ENCODE peak calls at places on chromosomes 12 and 14, in nine cellular contexts. One of them, this sample, is unnamed.

GRCh38 chr14:30194769-30195168 is 267.1 kb upstream of the PRKD1 start:
- DNase-seq in breast epithelium: no peak
- DNase-seq in testis: no peak
- DNase-seq in K562: no peak
- DNase-seq in transverse colon: no peak
- DNase-seq in A549: no peak
- DNase-seq in suprapubic skin: no peak
- DNase-seq in IMR-90: peak; percentile 91
- DNase-seq in Peyer's patch: no peak
- DNase-seq in this sample: peak; percentile 16

GRCh38 chr14:26621807-26622560 is 24.2 kb upstream of the NOVA1 start:
- DNase-seq in breast epithelium: no peak
- DNase-seq in testis: no peak
- DNase-seq in K562: no peak
- DNase-seq in transverse colon: no peak
- DNase-seq in A549: no peak
- DNase-seq in suprapubic skin: no peak
- DNase-seq in IMR-90: no peak
- DNase-seq in Peyer's patch: no peak
- DNase-seq in this sample: no peak

GRCh38 chr12:51270067-51270846 is at the start of gene SMAGP:
- DNase-seq in breast epithelium: peak; percentile 69
- DNase-seq in testis: peak; percentile 48
- DNase-seq in K562: peak; percentile 82
- DNase-seq in transverse colon: peak; percentile 89
- DNase-seq in A549: peak; percentile 68
- DNase-seq in suprapubic skin: peak; percentile 75
- DNase-seq in IMR-90: peak; percentile 21
- DNase-seq in Peyer's patch: peak; percentile 88
- DNase-seq in this sample: peak; percentile 60

GRCh38 chr12:70637686-70638085 is 457 bp upstream of the PTPRB start:
- DNase-seq in breast epithelium: no peak
- DNase-seq in testis: no peak
- DNase-seq in K562: no peak
- DNase-seq in transverse colon: no peak
- DNase-seq in A549: no peak
- DNase-seq in suprapubic skin: no peak
- DNase-seq in IMR-90: no peak
- DNase-seq in Peyer's patch: no peak
- DNase-seq in this sample: no peak

GRCh38 chr14:61217516-61217915 is 63.6 kb downstream of the TMEM30B start:
- DNase-seq in breast epithelium: peak; percentile 31
- DNase-seq in testis: no peak
- DNase-seq in K562: no peak
- DNase-seq in transverse colon: no peak
- DNase-seq in A549: no peak
- DNase-seq in suprapubic skin: no peak
- DNase-seq in IMR-90: no peak
- DNase-seq in Peyer's patch: no peak
- DNase-seq in this sample: no peak

GRCh38 chr14:73424453-73424852 is 33.9 kb downstream of the NUMB start:
- DNase-seq in breast epithelium: no peak
- DNase-seq in testis: no peak
- DNase-seq in K562: no peak
- DNase-seq in transverse colon: no peak
- DNase-seq in A549: peak; percentile 38
- DNase-seq in suprapubic skin: no peak
- DNase-seq in IMR-90: peak; percentile 36
- DNase-seq in Peyer's patch: no peak
- DNase-seq in this sample: no peak

GRCh38 chr12:69405466-69405865 is 45.9 kb downstream of the YEATS4 start:
- DNase-seq in breast epithelium: no peak
- DNase-seq in testis: no peak
- DNase-seq in K562: no peak
- DNase-seq in transverse colon: no peak
- DNase-seq in A549: peak; percentile 95
- DNase-seq in suprapubic skin: no peak
- DNase-seq in IMR-90: peak; percentile 98
- DNase-seq in Peyer's patch: no peak
- DNase-seq in this sample: peak; percentile 62

GRCh38 chr14:75257241-75257640 is 21.4 kb upstream of the FOS start:
- DNase-seq in breast epithelium: no peak
- DNase-seq in testis: no peak
- DNase-seq in K562: no peak
- DNase-seq in transverse colon: no peak
- DNase-seq in A549: no peak
- DNase-seq in suprapubic skin: no peak
- DNase-seq in IMR-90: peak; percentile 37
- DNase-seq in Peyer's patch: no peak
- DNase-seq in this sample: no peak

GRCh38 chr12:113837059-113837458 is 129.1 kb downstream of the RBM19 start:
- DNase-seq in breast epithelium: peak; percentile 20
- DNase-seq in testis: no peak
- DNase-seq in K562: no peak
- DNase-seq in transverse colon: no peak
- DNase-seq in A549: no peak
- DNase-seq in suprapubic skin: no peak
- DNase-seq in IMR-90: peak; percentile 57
- DNase-seq in Peyer's patch: no peak
- DNase-seq in this sample: no peak

GRCh38 chr12:129903956-129904769 is at the start of gene TMEM132D:
- DNase-seq in breast epithelium: no peak
- DNase-seq in testis: peak; percentile 43
- DNase-seq in K562: no peak
- DNase-seq in transverse colon: no peak
- DNase-seq in A549: no peak
- DNase-seq in suprapubic skin: no peak
- DNase-seq in IMR-90: no peak
- DNase-seq in Peyer's patch: no peak
- DNase-seq in this sample: no peak

GRCh38 chr14:100341301-100342031 is 18.3 kb downstream of the SLC25A47 start:
- DNase-seq in breast epithelium: no peak
- DNase-seq in testis: peak; percentile 28
- DNase-seq in K562: no peak
- DNase-seq in transverse colon: no peak
- DNase-seq in A549: peak; percentile 60
- DNase-seq in suprapubic skin: no peak
- DNase-seq in IMR-90: peak; percentile 95
- DNase-seq in Peyer's patch: peak; percentile 70
- DNase-seq in this sample: peak; percentile 72

GRCh38 chr14:24095196-24096068 is 1.3 kb downstream of the PCK2 start:
- DNase-seq in breast epithelium: no peak
- DNase-seq in testis: peak; percentile 29
- DNase-seq in K562: peak; percentile 77
- DNase-seq in transverse colon: peak; percentile 92
- DNase-seq in A549: peak; percentile 62
- DNase-seq in suprapubic skin: peak; percentile 81
- DNase-seq in IMR-90: peak; percentile 44
- DNase-seq in Peyer's patch: peak; percentile 94
- DNase-seq in this sample: peak; percentile 33

GRCh38 chr12:73656375-73656774 is 881.3 kb upstream of the ATXN7L3B start:
- DNase-seq in breast epithelium: no peak
- DNase-seq in testis: no peak
- DNase-seq in K562: no peak
- DNase-seq in transverse colon: no peak
- DNase-seq in A549: no peak
- DNase-seq in suprapubic skin: no peak
- DNase-seq in IMR-90: no peak
- DNase-seq in Peyer's patch: no peak
- DNase-seq in this sample: no peak

GRCh38 chr14:93112891-93113677 is 2.6 kb downstream of the ITPK1 start:
- DNase-seq in breast epithelium: peak; percentile 61
- DNase-seq in testis: peak; percentile 96
- DNase-seq in K562: peak; percentile 53
- DNase-seq in transverse colon: peak; percentile 90
- DNase-seq in A549: peak; percentile 83
- DNase-seq in suprapubic skin: peak; percentile 87
- DNase-seq in IMR-90: peak; percentile 79
- DNase-seq in Peyer's patch: peak; percentile 97
- DNase-seq in this sample: peak; percentile 93

GRCh38 chr12:118463677-118464076 is 87.3 kb downstream of the SUDS3 start:
- DNase-seq in breast epithelium: no peak
- DNase-seq in testis: no peak
- DNase-seq in K562: no peak
- DNase-seq in transverse colon: no peak
- DNase-seq in A549: no peak
- DNase-seq in suprapubic skin: no peak
- DNase-seq in IMR-90: no peak
- DNase-seq in Peyer's patch: no peak
- DNase-seq in this sample: no peak

GRCh38 chr12:121026274-121027045 is 10.2 kb upstream of the C12orf43 start:
- DNase-seq in breast epithelium: no peak
- DNase-seq in testis: no peak
- DNase-seq in K562: peak; percentile 38
- DNase-seq in transverse colon: no peak
- DNase-seq in A549: no peak
- DNase-seq in suprapubic skin: no peak
- DNase-seq in IMR-90: no peak
- DNase-seq in Peyer's patch: no peak
- DNase-seq in this sample: no peak
- TF ChIP-seq CTCF in breast epithelium: no peak
- TF ChIP-seq CTCF in testis: no peak
- TF ChIP-seq CTCF in K562: peak; percentile 35
- TF ChIP-seq CTCF in transverse colon: no peak
- TF ChIP-seq CTCF in A549: no peak
- TF ChIP-seq CTCF in suprapubic skin: no peak
- TF ChIP-seq CTCF in IMR-90: no peak
- TF ChIP-seq CTCF in Peyer's patch: peak; percentile 48
- TF ChIP-seq CTCF in this sample: no peak

DNA sequence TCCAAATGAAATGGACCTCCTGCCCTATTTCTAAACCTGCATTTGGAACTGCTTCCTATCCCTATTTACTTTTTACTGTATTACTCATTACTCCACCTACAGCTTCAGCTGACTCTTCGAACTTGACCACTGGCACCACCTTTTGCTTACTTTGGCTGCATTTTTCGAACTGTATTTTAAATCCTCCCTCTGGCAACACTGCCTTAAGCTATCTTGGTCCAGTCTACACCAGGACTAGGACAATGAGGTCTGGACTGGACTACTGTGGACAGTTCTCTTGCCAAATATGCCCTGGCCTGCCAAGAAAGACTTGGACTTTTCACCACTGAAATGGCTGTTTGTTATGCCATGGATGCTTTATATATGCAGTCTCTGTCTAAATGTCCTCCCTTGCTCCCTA is 328.1 kb downstream of the BTG1 start:
- DNase-seq in breast epithelium: peak; percentile 26
- DNase-seq in testis: no peak
- DNase-seq in K562: no peak
- DNase-seq in transverse colon: no peak
- DNase-seq in A549: no peak
- DNase-seq in suprapubic skin: no peak
- DNase-seq in IMR-90: no peak
- DNase-seq in Peyer's patch: no peak
- DNase-seq in this sample: no peak
- TF ChIP-seq POLR2A in breast epithelium: no peak
- TF ChIP-seq POLR2A in testis: no peak
- TF ChIP-seq POLR2A in K562: no peak
- TF ChIP-seq POLR2A in transverse colon: no peak
- TF ChIP-seq POLR2A in A549: no peak
- TF ChIP-seq POLR2A in suprapubic skin: no peak
- TF ChIP-seq POLR2A in IMR-90: no peak
- TF ChIP-seq POLR2A in Peyer's patch: no peak
- TF ChIP-seq POLR2A in this sample: no peak

DNA sequence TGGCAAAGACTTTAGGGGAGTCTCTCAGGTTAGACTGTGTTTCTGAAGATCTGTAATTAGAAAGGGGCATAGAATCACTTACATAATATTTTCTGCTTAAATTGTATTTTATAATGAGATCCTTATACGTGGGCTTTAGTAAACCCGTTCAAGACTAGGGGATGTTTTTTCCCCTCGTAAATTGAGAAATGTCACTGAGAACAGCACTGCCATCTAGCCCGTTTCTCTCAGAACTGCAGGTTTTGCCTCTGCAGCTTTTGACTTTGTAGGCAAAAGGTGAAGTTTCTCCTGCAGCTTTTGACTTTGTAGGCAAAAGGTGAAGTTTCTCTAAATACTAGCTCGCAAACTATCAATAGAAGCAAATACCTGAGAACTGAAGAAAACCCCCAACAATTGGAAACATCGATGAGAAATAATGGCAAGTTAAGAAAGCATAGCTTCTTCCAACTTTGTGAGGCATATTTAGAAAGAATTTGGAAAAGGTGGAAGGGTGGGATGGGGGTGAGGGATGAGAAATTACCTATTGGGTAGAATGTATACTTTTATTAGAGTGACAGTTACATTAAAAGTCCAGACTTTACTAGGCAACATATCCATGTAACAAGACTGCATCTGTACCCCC is 9.9 kb upstream of the ASPG start:
- DNase-seq in breast epithelium: no peak
- DNase-seq in testis: no peak
- DNase-seq in K562: no peak
- DNase-seq in transverse colon: no peak
- DNase-seq in A549: no peak
- DNase-seq in suprapubic skin: no peak
- DNase-seq in IMR-90: no peak
- DNase-seq in Peyer's patch: no peak
- DNase-seq in this sample: no peak
- TF ChIP-seq CTCF in breast epithelium: no peak
- TF ChIP-seq CTCF in testis: peak; percentile 4
- TF ChIP-seq CTCF in K562: peak; percentile 32
- TF ChIP-seq CTCF in transverse colon: no peak
- TF ChIP-seq CTCF in A549: peak; percentile 42
- TF ChIP-seq CTCF in suprapubic skin: no peak
- TF ChIP-seq CTCF in IMR-90: peak; percentile 33
- TF ChIP-seq CTCF in Peyer's patch: peak; percentile 17
- TF ChIP-seq CTCF in this sample: peak; percentile 22

DNA sequence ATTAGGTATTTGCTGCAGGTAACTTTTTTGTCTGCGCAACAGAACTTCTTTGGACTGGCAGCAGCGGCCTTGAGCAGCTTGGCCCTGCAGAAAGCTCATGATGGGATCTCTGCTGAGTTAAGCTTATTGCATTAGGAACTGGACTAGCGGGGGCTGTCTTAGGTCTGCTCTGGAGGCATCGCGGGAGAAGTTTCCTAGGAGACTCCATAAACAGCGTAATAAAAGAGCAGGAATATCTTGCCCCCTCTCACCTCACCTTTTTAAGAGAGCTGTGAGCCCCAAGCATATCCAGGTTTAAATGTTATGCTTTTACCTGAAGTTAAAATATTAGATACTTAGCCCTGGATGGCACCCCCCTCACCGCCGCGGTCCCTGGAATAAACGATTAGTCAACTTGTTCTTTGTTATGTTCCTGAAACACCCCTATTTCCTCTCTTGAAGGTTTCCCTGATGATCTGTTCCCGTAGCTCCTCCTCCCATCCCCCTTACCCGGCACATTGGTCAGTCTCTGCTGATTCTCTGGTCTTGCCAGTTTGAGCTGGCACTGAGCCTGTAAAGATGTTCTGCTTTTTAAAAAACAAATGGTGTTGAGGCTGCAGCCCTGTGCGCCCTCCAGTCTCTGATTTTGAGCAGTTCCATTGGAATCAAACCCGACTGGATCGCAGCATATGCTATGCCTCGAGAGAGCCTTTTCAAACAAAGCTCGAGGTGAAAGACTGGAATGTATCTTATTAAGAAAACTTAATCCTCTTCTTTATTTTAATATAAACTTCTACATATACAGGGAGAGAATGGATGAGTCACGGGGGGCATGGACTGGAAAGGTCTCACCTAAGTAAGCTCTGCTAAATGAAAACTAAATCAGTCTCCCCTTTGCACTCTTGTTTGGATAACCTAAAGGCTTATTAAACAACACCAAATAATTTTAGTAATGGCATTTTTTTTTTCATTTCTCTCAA is 1.9 kb downstream of the MLXIP start:
- DNase-seq in breast epithelium: no peak
- DNase-seq in testis: peak; percentile 77
- DNase-seq in K562: no peak
- DNase-seq in transverse colon: peak; percentile 75
- DNase-seq in A549: peak; percentile 40
- DNase-seq in suprapubic skin: peak; percentile 89
- DNase-seq in IMR-90: peak; percentile 86
- DNase-seq in Peyer's patch: peak; percentile 80
- DNase-seq in this sample: peak; percentile 89
- TF ChIP-seq POLR2A in breast epithelium: peak; percentile 20
- TF ChIP-seq POLR2A in testis: no peak
- TF ChIP-seq POLR2A in K562: no peak
- TF ChIP-seq POLR2A in transverse colon: peak; percentile 76
- TF ChIP-seq POLR2A in A549: no peak
- TF ChIP-seq POLR2A in suprapubic skin: peak; percentile 52
- TF ChIP-seq POLR2A in IMR-90: peak; percentile 56
- TF ChIP-seq POLR2A in Peyer's patch: peak; percentile 46
- TF ChIP-seq POLR2A in this sample: peak; percentile 43